ENCODE peak calls at places on chromosomes 1 and 21, in six cellular contexts. W is central memory CD4-positive, alpha-beta T cell; Y is activated naive CD8-positive, alpha-beta T cell treated with anti-CD3 and anti-CD28 coated beads, Interleukin-2, amount 50 U/mL, for 24 hours; D is HCEC 1CT; P is M059J; R is substantia nigra. F is an unnamed sample.

GRCh38 chr1:230681599-230681998 is 32.3 kb downstream of the AGT start:
- DNase-seq in W (no peak), Y (no peak), D (peak; percentile 64), P (peak; percentile 91), R (no peak), F (no peak)

GRCh38 chr1:27394282-27394658 is 1.8 kb downstream of the GPR3 start:
- DNase-seq in W (no peak), Y (no peak), D (no peak), P (no peak), R (no peak), F (no peak)

GRCh38 chr1:8595919-8596318 is 221.5 kb downstream of the RERE start:
- DNase-seq in W (no peak), Y (no peak), D (peak; percentile 27), P (peak; percentile 19), R (no peak), F (no peak)

GRCh38 chr21:38359090-38359489 is 102.3 kb downstream of the KCNJ15 start:
- DNase-seq in W (no peak), Y (no peak), D (no peak), P (no peak), R (no peak), F (no peak)

GRCh38 chr1:94562502-94563260 is 21.1 kb upstream of the F3 start:
- DNase-seq in W (no peak), Y (no peak), D (no peak), P (no peak), R (no peak), F (no peak)

GRCh38 chr1:23376890-23377811 is 7.5 kb upstream of the ZNF436 start:
- DNase-seq in W (no peak), Y (no peak), D (peak; percentile 96), P (peak; percentile 96), R (no peak), F (no peak)

GRCh38 chr1:38029725-38030511 is 16.7 kb downstream of the POU3F1 start:
- DNase-seq in W (no peak), Y (peak; percentile 81), D (peak; percentile 68), P (peak; percentile 91), R (no peak), F (no peak)

GRCh38 chr1:172793823-172794222 is 134.9 kb downstream of the FASLG start:
- DNase-seq in W (no peak), Y (no peak), D (no peak), P (no peak), R (no peak), F (no peak)

GRCh38 chr1:64505944-64506658 is 36.2 kb downstream of the CACHD1 start:
- DNase-seq in W (peak; percentile 19), Y (no peak), D (peak; percentile 32), P (no peak), R (no peak), F (no peak)

GRCh38 chr1:150970818-150971582 is 3.6 kb downstream of the CERS2 start:
- DNase-seq in W (no peak), Y (no peak), D (peak; percentile 48), P (no peak), R (peak; percentile 32), F (no peak)

GRCh38 chr1:161137881-161138280 is 5.4 kb upstream of the DEDD start:
- DNase-seq in W (no peak), Y (no peak), D (no peak), P (no peak), R (no peak), F (no peak)

GRCh38 chr1:5729636-5730145 is 262.5 kb downstream of the NPHP4 start:
- DNase-seq in W (no peak), Y (no peak), D (no peak), P (no peak), R (no peak), F (no peak)

GRCh38 chr1:155015527-155016230 is 13.1 kb downstream of the ZBTB7B start:
- DNase-seq in W (no peak), Y (no peak), D (no peak), P (no peak), R (no peak), F (no peak)

GRCh38 chr1:182616130-182617074 is 12.2 kb upstream of the RGS16 start:
- DNase-seq in W (peak; percentile 97), Y (peak; percentile 87), D (no peak), P (peak; percentile 42), R (peak; percentile 53), F (peak; percentile 93)

GRCh38 chr1:7296968-7297367 is 474.1 kb upstream of the VAMP3 start:
- DNase-seq in W (no peak), Y (no peak), D (no peak), P (no peak), R (no peak), F (no peak)

GRCh38 chr1:86370627-86371026 is 25.5 kb downstream of the ODF2L start:
- DNase-seq in W (no peak), Y (no peak), D (peak; percentile 7), P (no peak), R (no peak), F (no peak)

GRCh38 chr1:53959664-53960250 is 13.6 kb downstream of the LRRC42 start:
- DNase-seq in W (peak; percentile 46), Y (no peak), D (peak; percentile 36), P (peak; percentile 33), R (no peak), F (no peak)

GRCh38 chr1:89261926-89262540 is 10.6 kb downstream of the GBP5 start:
- DNase-seq in W (no peak), Y (no peak), D (no peak), P (peak; percentile 75), R (no peak), F (no peak)

GRCh38 chr1:185646202-185646683 is 87.9 kb upstream of the HMCN1 start:
- DNase-seq in W (no peak), Y (no peak), D (peak; percentile 80), P (peak; percentile 100), R (no peak), F (no peak)

GRCh38 chr1:95233321-95233736 is 681 bp upstream of the RWDD3 start:
- DNase-seq in W (no peak), Y (no peak), D (no peak), P (peak; percentile 62), R (peak; percentile 49), F (no peak)

GRCh38 chr1:232923739-232924386 is 26.5 kb upstream of the NTPCR start:
- DNase-seq in W (peak; percentile 83), Y (peak; percentile 47), D (no peak), P (peak; percentile 91), R (no peak), F (no peak)

GRCh38 chr1:25543425-25544242 is at the start of gene LDLRAP1:
- DNase-seq in W (peak; percentile 49), Y (peak; percentile 72), D (peak; percentile 64), P (peak; percentile 70), R (peak; percentile 81), F (no peak)